ENCODE peak calls at places on chromosome 6, in five cellular contexts. S is left ventricle myocardium inferior, O is fibroblast of mammary gland, P is Calu3, G is type B pancreatic cell. Y is an unnamed sample.

GRCh38 chr6:71410164-71410566 is 121.6 kb downstream of the OGFRL1 start:
- DNase-seq in S (no peak), O (peak), P (peak), G (no peak), Y (no peak)

GRCh38 chr6:161654209-161654608 is 380.3 kb upstream of the AGPAT4 start:
- DNase-seq in S (no peak), O (no peak), P (no peak), G (no peak), Y (no peak)

GRCh38 chr6:56406276-56407269 is 159.2 kb upstream of the COL21A1 start:
- DNase-seq in S (no peak), O (no peak), P (no peak), G (no peak), Y (no peak)

GRCh38 chr6:17986656-17987575 is 519 bp downstream of the KIF13A start:
- DNase-seq in S (peak), O (peak), P (peak), G (no peak), Y (peak)

GRCh38 chr6:24879351-24879750 is 56.4 kb downstream of the RIPOR2 start:
- DNase-seq in S (no peak), O (no peak), P (no peak), G (no peak), Y (no peak)

GRCh38 chr6:139659196-139659595 is 284.7 kb upstream of the CITED2 start:
- DNase-seq in S (no peak), O (no peak), P (no peak), G (no peak), Y (no peak)

GRCh38 chr6:139262519-139263300 is 29.1 kb downstream of the TXLNB start:
- DNase-seq in S (no peak), O (peak), P (no peak), G (no peak), Y (no peak)

GRCh38 chr6:81169166-81169565 is 583.3 kb downstream of the TENT5A start:
- DNase-seq in S (no peak), O (peak), P (no peak), G (no peak), Y (no peak)

GRCh38 chr6:22928775-22929174 is 359.4 kb downstream of the HDGFL1 start:
- DNase-seq in S (no peak), O (no peak), P (no peak), G (no peak), Y (no peak)

GRCh38 chr6:72798196-72798595 is 176.3 kb downstream of the KCNQ5 start:
- DNase-seq in S (no peak), O (peak), P (no peak), G (no peak), Y (no peak)

GRCh38 chr6:138428943-138429616 is 25.1 kb downstream of the HEBP2 start:
- DNase-seq in S (no peak), O (peak), P (no peak), G (no peak), Y (no peak)

GRCh38 chr6:33450434-33450833 is 3.9 kb upstream of the ZBTB9 start:
- DNase-seq in S (no peak), O (no peak), P (no peak), G (no peak), Y (no peak)

GRCh38 chr6:161068296-161068695 is 76.7 kb downstream of the MAP3K4 start:
- DNase-seq in S (no peak), O (no peak), P (no peak), G (no peak), Y (no peak)

GRCh38 chr6:132813173-132813856 is 1.1 kb upstream of the RPS12 start:
- DNase-seq in S (peak), O (peak), P (peak), G (no peak), Y (peak)

GRCh38 chr6:37314803-37315515 is 38.8 kb upstream of the RNF8 start:
- DNase-seq in S (no peak), O (peak), P (peak), G (no peak), Y (no peak)
- TF ChIP-seq CTCF in S (peak), O (peak), P (peak), G (peak), Y (peak)

DNA sequence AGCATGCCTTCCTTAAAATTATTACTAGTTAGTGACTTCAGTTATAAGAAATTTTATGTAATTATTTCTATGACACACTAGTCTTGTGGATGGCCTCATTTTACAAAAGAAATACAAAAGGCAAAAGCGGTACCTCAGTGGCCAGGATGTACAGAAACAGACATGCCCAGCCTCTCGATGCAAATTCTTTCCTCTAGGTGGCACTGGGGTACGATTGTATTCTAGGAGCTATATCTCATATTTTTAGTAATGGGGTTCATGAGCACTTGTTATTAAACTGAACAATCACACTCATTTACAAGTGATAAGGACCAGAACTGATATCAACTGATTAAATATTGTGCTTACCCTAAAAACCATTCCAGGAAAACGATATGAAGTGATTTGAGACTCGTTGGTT is 59.8 kb downstream of the SOD2 start:
- DNase-seq in S (no peak), O (peak), P (peak), G (no peak), Y (no peak)
- TF ChIP-seq CTCF in S (peak), O (peak), P (peak), G (peak), Y (no peak)

GRCh38 chr6:52407467-52407866 is 12.7 kb upstream of the EFHC1 start:
- DNase-seq in S (no peak), O (peak), P (peak), G (no peak), Y (no peak)
- TF ChIP-seq CTCF in S (peak), O (peak), P (no peak), G (peak), Y (no peak)

GRCh38 chr6:90631046-90631445 is 44.2 kb upstream of the MAP3K7 start:
- DNase-seq in S (no peak), O (no peak), P (no peak), G (no peak), Y (no peak)
- TF ChIP-seq CTCF in S (no peak), O (no peak), P (no peak), G (no peak), Y (no peak)

DNA sequence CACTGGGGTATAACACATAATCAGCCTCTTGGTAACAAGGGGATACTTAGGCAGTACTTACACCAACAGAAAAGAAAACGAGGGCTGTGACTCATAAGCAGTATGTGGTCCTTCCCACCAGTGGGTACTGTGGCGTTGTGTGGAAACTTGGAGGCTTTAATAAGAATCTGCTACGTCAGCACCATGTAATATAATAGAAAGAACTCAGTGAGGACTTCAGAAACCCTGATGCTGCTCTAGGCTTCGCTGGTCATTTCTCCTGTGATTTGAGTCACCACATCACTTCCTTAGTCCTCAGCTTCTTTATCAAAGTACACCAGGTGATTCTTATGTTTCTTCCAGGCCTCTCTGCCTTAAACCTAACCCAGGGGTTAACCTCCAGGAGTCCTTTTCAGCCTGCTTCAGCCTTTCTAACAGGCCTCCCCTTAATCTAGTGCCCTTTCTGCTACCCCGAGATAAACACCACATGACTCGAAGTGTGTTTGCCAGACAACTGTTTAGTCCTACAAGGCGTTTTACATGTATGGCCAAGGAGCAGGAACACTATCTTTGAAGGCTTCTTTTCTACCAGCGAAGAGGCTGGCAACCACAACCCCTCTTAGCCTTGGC is 68.5 kb downstream of the FYN start:
- DNase-seq in S (no peak), O (peak), P (no peak), G (no peak), Y (peak)
- TF ChIP-seq CTCF in S (no peak), O (peak), P (no peak), G (no peak), Y (no peak)

GRCh38 chr6:157538698-157539097 is 157.7 kb downstream of the ZDHHC14 start:
- DNase-seq in S (no peak), O (no peak), P (no peak), G (no peak), Y (no peak)

GRCh38 chr6:157539421-157539822 is 158.4 kb downstream of the ZDHHC14 start:
- DNase-seq in S (no peak), O (no peak), P (no peak), G (no peak), Y (no peak)

GRCh38 chr6:157539900-157540752 is 159.1 kb downstream of the ZDHHC14 start:
- DNase-seq in S (no peak), O (no peak), P (no peak), G (no peak), Y (no peak)

GRCh38 chr6:157537518-157537917 is 156.5 kb downstream of the ZDHHC14 start:
- DNase-seq in S (no peak), O (no peak), P (no peak), G (no peak), Y (no peak)

DNA sequence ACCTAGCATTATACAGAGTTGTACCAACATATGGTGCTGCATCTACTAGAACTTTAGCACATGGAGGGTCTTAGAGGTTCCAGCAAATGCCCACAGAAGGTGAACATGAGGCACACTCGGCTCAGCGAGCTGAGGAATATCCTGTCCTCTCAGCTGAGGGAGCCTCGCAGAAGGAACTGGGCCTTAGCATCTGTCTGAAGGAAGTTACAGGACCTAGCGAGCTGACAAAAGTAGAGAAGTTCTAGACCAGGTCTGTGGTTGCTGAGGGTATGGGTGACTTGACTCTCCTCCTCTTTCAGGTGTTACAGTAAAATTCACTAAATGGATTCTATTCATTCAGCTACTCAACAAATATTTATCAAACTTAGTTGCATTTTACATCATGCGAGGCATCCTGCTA is 157.2 kb downstream of the ZDHHC14 start:
- DNase-seq in S (no peak), O (no peak), P (no peak), G (no peak), Y (no peak)
- TF ChIP-seq CTCF in S (no peak), O (no peak), P (no peak), G (no peak), Y (no peak)

Y was measured in natural killer cell.